ENCODE peak calls at places on chromosomes 3 and 15, in six cellular contexts. S is IMR-90, G is sigmoid colon, N is H1, W is dorsolateral prefrontal cortex, K is esophagus muscularis mucosa. A is an unnamed sample.

GRCh38 chr3:171113716-171114115 is 87.2 kb upstream of the SLC2A2 start:
- DNase-seq in S (no peak), G (no peak), N (no peak), W (no peak), K (no peak), A (no peak)

GRCh38 chr15:29674661-29675533 is 147.4 kb downstream of the TJP1 start:
- DNase-seq in S (peak; percentile 23), G (no peak), N (peak; percentile 93), W (peak; percentile 16), K (no peak), A (peak; percentile 45)

GRCh38 chr3:16140116-16140893 is 34.2 kb upstream of the GALNT15 start:
- DNase-seq in S (peak; percentile 88), G (peak; percentile 87), N (no peak), W (no peak), K (peak; percentile 91), A (peak; percentile 4)

GRCh38 chr3:37904614-37905047 is 43.0 kb downstream of the CTDSPL start:
- DNase-seq in S (peak; percentile 75), G (no peak), N (no peak), W (no peak), K (no peak), A (no peak)

GRCh38 chr3:188296761-188297689 is 143.1 kb downstream of the LPP start:
- DNase-seq in S (peak; percentile 83), G (no peak), N (no peak), W (no peak), K (no peak), A (peak; percentile 42)

GRCh38 chr15:44593042-44593736 is 56.2 kb downstream of the EIF3J start:
- DNase-seq in S (no peak), G (no peak), N (no peak), W (no peak), K (no peak), A (no peak)

GRCh38 chr3:51434746-51435323 is 43.8 kb downstream of the RBM15B start:
- DNase-seq in S (peak; percentile 41), G (no peak), N (peak; percentile 54), W (peak; percentile 20), K (no peak), A (peak; percentile 8)

GRCh38 chr3:143091438-143091837 is 28.1 kb upstream of the CHST2 start:
- DNase-seq in S (no peak), G (no peak), N (no peak), W (no peak), K (no peak), A (no peak)

GRCh38 chr3:182710557-182711157 is 82.6 kb upstream of the ATP11B start:
- DNase-seq in S (peak; percentile 13), G (no peak), N (no peak), W (no peak), K (no peak), A (peak; percentile 30)

GRCh38 chr3:59710556-59710953 is 660.7 kb upstream of the CFAP20DC start:
- DNase-seq in S (no peak), G (no peak), N (no peak), W (no peak), K (no peak), A (no peak)

GRCh38 chr3:170033489-170033888 is 4.3 kb upstream of the GPR160 start:
- DNase-seq in S (no peak), G (no peak), N (no peak), W (no peak), K (no peak), A (no peak)

GRCh38 chr15:38611228-38611627 is 46.6 kb upstream of the RASGRP1 start:
- DNase-seq in S (no peak), G (no peak), N (no peak), W (no peak), K (no peak), A (no peak)

GRCh38 chr15:75646944-75647364 is 758 bp upstream of the SNX33 start:
- DNase-seq in S (no peak), G (peak; percentile 81), N (peak; percentile 61), W (no peak), K (no peak), A (no peak)

GRCh38 chr15:76343313-76343996 is 6.9 kb downstream of the ISL2 start:
- DNase-seq in S (no peak), G (no peak), N (no peak), W (no peak), K (no peak), A (no peak)

GRCh38 chr15:101070024-101070423 is 150.9 kb downstream of the LRRK1 start:
- DNase-seq in S (no peak), G (no peak), N (no peak), W (no peak), K (no peak), A (no peak)

GRCh38 chr3:5190147-5190791 is 2.8 kb downstream of the EDEM1 start:
- DNase-seq in S (no peak), G (no peak), N (no peak), W (no peak), K (no peak), A (no peak)

GRCh38 chr3:193775421-193776077 is 182.5 kb downstream of the OPA1 start:
- DNase-seq in S (no peak), G (peak; percentile 34), N (peak; percentile 70), W (no peak), K (no peak), A (no peak)

GRCh38 chr15:29097971-29098370 is 171.7 kb downstream of the NSMCE3 start:
- DNase-seq in S (no peak), G (peak; percentile 42), N (no peak), W (peak; percentile 42), K (no peak), A (no peak)

GRCh38 chr15:39704684-39705083 is 78.0 kb downstream of the FSIP1 start:
- DNase-seq in S (peak; percentile 31), G (no peak), N (no peak), W (no peak), K (no peak), A (no peak)

GRCh38 chr15:74156018-74156417 is 17.5 kb upstream of the ISLR start:
- DNase-seq in S (no peak), G (no peak), N (no peak), W (no peak), K (no peak), A (no peak)

GRCh38 chr15:65331811-65332210 is 27.3 kb downstream of the RNU5B-1 start:
- DNase-seq in S (no peak), G (no peak), N (no peak), W (no peak), K (no peak), A (no peak)

GRCh38 chr3:114714237-114714636 is 420.4 kb downstream of the TIGIT start:
- DNase-seq in S (no peak), G (no peak), N (no peak), W (no peak), K (no peak), A (no peak)

GRCh38 chr3:126782554-126782953 is 78.5 kb downstream of the CHCHD6 start:
- DNase-seq in S (peak; percentile 87), G (no peak), N (no peak), W (no peak), K (no peak), A (peak; percentile 95)

GRCh38 chr3:12158387-12159226 is at the start of gene TIMP4:
- DNase-seq in S (peak; percentile 28), G (peak; percentile 77), N (peak; percentile 69), W (no peak), K (no peak), A (peak; percentile 34)

GRCh38 chr3:12157026-12157425 is 1.7 kb downstream of the TIMP4 start:
- DNase-seq in S (no peak), G (no peak), N (no peak), W (no peak), K (no peak), A (no peak)

GRCh38 chr3:12155264-12155663 is 3.4 kb downstream of the TIMP4 start:
- DNase-seq in S (no peak), G (no peak), N (no peak), W (no peak), K (no peak), A (no peak)

GRCh38 chr3:12155833-12156232 is 2.9 kb downstream of the TIMP4 start:
- DNase-seq in S (peak; percentile 85), G (no peak), N (no peak), W (no peak), K (no peak), A (peak; percentile 49)

DNA sequence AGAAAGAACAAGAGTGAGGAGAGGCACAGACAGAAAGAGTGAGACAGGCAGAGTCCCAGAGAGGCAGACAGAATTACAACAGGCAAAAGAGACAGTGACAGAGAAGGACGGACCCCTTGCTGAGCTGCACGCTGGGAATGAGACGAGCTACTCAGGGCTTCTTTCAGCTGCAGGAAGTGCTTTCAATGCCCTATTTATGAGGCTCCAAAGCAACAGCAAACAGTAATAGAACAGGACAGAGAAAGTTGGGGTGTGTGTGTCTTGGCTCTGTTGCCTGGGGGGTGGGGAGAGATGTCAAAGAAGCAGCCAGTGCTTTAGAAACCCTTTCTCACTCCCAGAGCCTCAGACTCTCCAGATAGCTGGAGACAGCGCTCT is 502 bp upstream of the TIMP4 start:
- DNase-seq in S (no peak), G (no peak), N (no peak), W (no peak), K (no peak), A (no peak)
- H3K27ac ChIP-seq in S (no peak overlapping the region), G (peak overlapping the region; percentile 78), N (no peak overlapping the region), W (no peak overlapping the region), K (peak overlapping the region; percentile 62), A (peak overlapping the region; percentile 87)

GRCh38 chr3:31531465-31531991 is 1.2 kb upstream of the STT3B start:
- DNase-seq in S (peak; percentile 12), G (no peak), N (no peak), W (no peak), K (no peak), A (no peak)
- TF ChIP-seq CTCF in S (no peak), G (no peak), N (no peak), W (no peak), K (no peak), A (peak; percentile 27)

GRCh38 chr3:69417541-69418078 is 31.7 kb upstream of the FRMD4B start:
- DNase-seq in S (no peak), G (no peak), N (no peak), W (no peak), K (no peak), A (no peak)
- H3K27ac ChIP-seq in S (no peak overlapping the region), G (no peak overlapping the region), N (no peak overlapping the region), W (no peak overlapping the region), K (no peak overlapping the region), A (no peak overlapping the region)

GRCh38 chr15:89671687-89672086 is 7.5 kb downstream of the PLIN1 start:
- DNase-seq in S (no peak), G (no peak), N (no peak), W (no peak), K (no peak), A (no peak)

GRCh38 chr15:89675606-89676005 is 3.6 kb downstream of the PLIN1 start:
- DNase-seq in S (no peak), G (no peak), N (no peak), W (no peak), K (peak; percentile 60), A (no peak)

GRCh38 chr15:89672221-89673161 is 6.7 kb downstream of the PLIN1 start:
- DNase-seq in S (peak; percentile 61), G (no peak), N (no peak), W (peak; percentile 44), K (no peak), A (no peak)

GRCh38 chr15:89673162-89673506 is 6.0 kb downstream of the PLIN1 start:
- DNase-seq in S (no peak), G (no peak), N (peak; percentile 85), W (no peak), K (no peak), A (no peak)

DNA sequence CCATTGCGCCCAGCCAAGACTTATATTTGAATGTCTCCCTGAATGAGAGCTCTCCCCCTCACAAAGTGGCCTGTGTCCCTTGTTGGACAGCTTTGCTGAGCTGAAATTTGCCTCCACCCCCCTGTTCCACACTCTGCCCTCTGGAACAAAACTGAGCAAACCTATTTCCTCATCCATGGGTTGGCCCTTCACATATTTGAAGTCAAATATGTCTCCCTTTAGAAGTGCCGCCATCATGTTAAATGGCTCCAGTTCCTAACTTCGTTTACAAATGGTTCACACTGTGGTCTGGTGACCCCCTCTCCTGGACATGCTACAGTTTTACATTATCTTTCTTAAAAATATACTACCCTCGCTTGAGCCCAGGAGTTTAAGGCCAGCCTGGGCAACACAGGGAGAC is 4.6 kb downstream of the PLIN1 start:
- DNase-seq in S (no peak), G (no peak), N (no peak), W (no peak), K (no peak), A (no peak)
- TF ChIP-seq CTCF in S (no peak), G (no peak), N (no peak), W (no peak), K (no peak), A (no peak)

A was measured in RWPE1.